ENCODE peak calls at places on chromosomes 2 and 18, in four cellular contexts. G, B, H and K are unnamed samples.

GRCh38 chr2:40455661-40456060 is 3.8 kb upstream of the SLC8A1 start:
- DNase-seq in G (no peak), B (peak), H (peak), K (no peak)

GRCh38 chr2:188512456-188512855 is 220.8 kb downstream of the GULP1 start:
- DNase-seq in G (no peak), B (peak), H (no peak), K (no peak)

GRCh38 chr2:64636105-64636873 is 17.4 kb downstream of the SERTAD2 start:
- DNase-seq in G (no peak), B (no peak), H (no peak), K (no peak)

GRCh38 chr2:81645750-81646301 is 1341.3 kb upstream of the LRRTM1 start:
- DNase-seq in G (no peak), B (no peak), H (no peak), K (no peak)

GRCh38 chr2:45674035-45674791 is 22.7 kb downstream of the PRKCE start:
- DNase-seq in G (no peak), B (no peak), H (no peak), K (no peak)

GRCh38 chr2:233240897-233241296 is 10.6 kb upstream of the ATG16L1 start:
- DNase-seq in G (no peak), B (peak), H (no peak), K (no peak)

GRCh38 chr2:46315103-46315890 is 18.1 kb downstream of the EPAS1 start:
- DNase-seq in G (no peak), B (peak), H (peak), K (peak)

GRCh38 chr18:23906658-23907057 is 107.9 kb upstream of the TTC39C start:
- DNase-seq in G (no peak), B (no peak), H (no peak), K (no peak)

GRCh38 chr2:68458962-68459361 is 8.1 kb downstream of the FBXO48 start:
- DNase-seq in G (no peak), B (no peak), H (no peak), K (no peak)